ENCODE peak calls at places on chromosome 9, in nine cellular contexts. B is tibial artery, H is spleen, X is HFF-Myc, R is heart right ventricle, F is IMR-90, A is epithelial cell of esophagus, T is fibroblast of lung, S is A549. C is an unnamed sample.

GRCh38 chr9:19999491-20000057 is 210.7 kb upstream of the SLC24A2 start:
- DNase-seq in H (no peak), S (no peak), F (peak), X (peak), R (no peak), B (no peak), T (peak), A (peak), C (peak)

GRCh38 chr9:128372188-128372641 is 1.0 kb downstream of the URM1 start:
- DNase-seq in S (no peak), H (no peak), R (no peak), X (no peak), B (no peak), F (no peak), A (peak), T (no peak), C (no peak)

GRCh38 chr9:4515958-4516375 is 25.7 kb downstream of the SLC1A1 start:
- DNase-seq in B (no peak), X (no peak), S (no peak), H (no peak), A (no peak), T (peak), R (no peak), F (peak), C (peak)

GRCh38 chr9:111599092-111599947 is at the start of gene PTGR1:
- DNase-seq in B (peak), F (peak), T (peak), R (peak), H (peak), X (peak), A (peak), S (peak), C (peak)

GRCh38 chr9:35695801-35696420 is 6.2 kb upstream of the TPM2 start:
- DNase-seq in H (peak), A (no peak), B (no peak), X (no peak), R (no peak), T (no peak), S (no peak), F (peak), C (no peak)

GRCh38 chr9:77922587-77922986 is 109.0 kb downstream of the GNAQ start:
- DNase-seq in H (no peak), B (no peak), S (no peak), R (no peak), X (no peak), T (no peak), F (no peak), A (no peak), C (no peak)

GRCh38 chr9:122347348-122348287 is 23.2 kb upstream of the PTGS1 start:
- DNase-seq in X (no peak), R (no peak), H (peak), F (no peak), S (peak), B (no peak), T (no peak), A (peak), C (peak)

GRCh38 chr9:22146604-22147003 is 137.5 kb upstream of the CDKN2B start:
- DNase-seq in T (no peak), F (no peak), A (no peak), R (no peak), H (no peak), B (no peak), X (no peak), S (no peak), C (no peak)

GRCh38 chr9:14315754-14316573 is 2.0 kb upstream of the NFIB start:
- DNase-seq in A (no peak), R (no peak), S (peak), T (peak), B (peak), F (no peak), H (no peak), X (no peak), C (no peak)

GRCh38 chr9:98516897-98517503 is 191.7 kb downstream of the GABBR2 start:
- DNase-seq in B (no peak), S (no peak), R (no peak), A (no peak), T (no peak), X (no peak), H (no peak), F (no peak), C (no peak)

GRCh38 chr9:34546834-34547827 is 24.3 kb upstream of the ENHO start:
- DNase-seq in S (peak), F (peak), B (no peak), A (peak), H (peak), R (peak), T (peak), X (peak), C (peak)

GRCh38 chr9:114804504-114804903 is 1.3 kb downstream of the TNFSF15 start:
- DNase-seq in H (no peak), T (peak), B (no peak), R (no peak), F (peak), A (peak), S (no peak), X (peak), C (peak)

GRCh38 chr9:131886839-131887238 is 147.0 kb upstream of the RAPGEF1 start:
- DNase-seq in S (no peak), B (no peak), T (peak), R (no peak), F (peak), H (no peak), X (no peak), A (no peak), C (no peak)

GRCh38 chr9:68560131-68560844 is 19.6 kb upstream of the TMEM252 start:
- DNase-seq in H (peak), T (peak), S (peak), X (no peak), F (peak), B (peak), R (peak), A (no peak), C (no peak)

GRCh38 chr9:113748135-113748534 is 128.0 kb upstream of the ZNF618 start:
- DNase-seq in R (no peak), H (no peak), B (no peak), A (no peak), F (no peak), T (no peak), S (no peak), X (no peak), C (no peak)

GRCh38 chr9:109399258-109399767 is 78.5 kb upstream of the EPB41L4B start:
- DNase-seq in R (no peak), X (no peak), A (no peak), T (no peak), H (no peak), B (no peak), F (no peak), S (no peak), C (no peak)

GRCh38 chr9:137672907-137673791 is 54.3 kb downstream of the EHMT1 start:
- DNase-seq in H (peak), T (peak), A (peak), B (peak), R (peak), F (peak), S (peak), X (peak), C (peak)

GRCh38 chr9:35277171-35277520 is 115.3 kb downstream of the UNC13B start:
- DNase-seq in R (no peak), S (no peak), A (no peak), B (no peak), T (peak), F (no peak), X (no peak), H (no peak), C (no peak)

GRCh38 chr9:72497476-72498065 is 23.8 kb upstream of the TMC1 start:
- DNase-seq in A (no peak), S (no peak), X (no peak), B (no peak), R (no peak), F (no peak), T (no peak), H (no peak), C (no peak)

GRCh38 chr9:34457266-34458012 is 931 bp downstream of the FAM219A start:
- DNase-seq in B (peak), T (peak), S (peak), H (peak), R (peak), F (peak), A (peak), X (no peak), C (no peak)

GRCh38 chr9:78630966-78631365 is 334.0 kb downstream of the PSAT1 start:
- DNase-seq in R (no peak), A (no peak), H (no peak), F (no peak), X (no peak), B (no peak), T (no peak), S (no peak), C (no peak)

GRCh38 chr9:101299901-101300300 is 84.9 kb downstream of the BAAT start:
- DNase-seq in R (no peak), S (no peak), F (no peak), H (no peak), T (no peak), A (no peak), X (no peak), B (no peak), C (no peak)

GRCh38 chr9:22107646-22108045 is 98.5 kb upstream of the CDKN2B start:
- DNase-seq in A (no peak), B (no peak), F (no peak), S (no peak), X (no peak), T (no peak), R (no peak), H (no peak), C (no peak)

GRCh38 chr9:70635790-70636189 is 221.3 kb upstream of the KLF9 start:
- DNase-seq in H (no peak), S (no peak), R (no peak), B (no peak), X (no peak), A (no peak), F (no peak), T (peak), C (peak)

GRCh38 chr9:131747352-131747751 is 7.5 kb upstream of the RAPGEF1 start:
- DNase-seq in F (peak), B (no peak), S (no peak), H (no peak), X (no peak), T (peak), A (peak), R (no peak), C (peak)

GRCh38 chr9:84699897-84700395 is 30.4 kb downstream of the NTRK2 start:
- DNase-seq in T (no peak), X (no peak), S (no peak), A (no peak), B (no peak), F (no peak), R (no peak), H (no peak), C (no peak)

GRCh38 chr9:37390759-37391158 is 31.7 kb upstream of the GRHPR start:
- DNase-seq in S (no peak), A (peak), X (no peak), F (no peak), H (no peak), R (no peak), T (no peak), B (no peak), C (no peak)
- TF ChIP-seq CTCF in S (peak), A (peak), X (peak), F (peak), H (peak), R (peak), T (no peak), B (no peak), C (peak)

GRCh38 chr9:124015661-124016131 is 4.1 kb downstream of the LHX2 start:
- DNase-seq in T (no peak), A (no peak), F (no peak), X (no peak), S (no peak), B (no peak), H (no peak), R (no peak), C (no peak)
- H3K4me3 ChIP-seq in T (no peak), A (no peak), F (no peak), X (no peak), S (no peak), B (no peak), H (no peak), R (no peak), C (no peak)

DNA sequence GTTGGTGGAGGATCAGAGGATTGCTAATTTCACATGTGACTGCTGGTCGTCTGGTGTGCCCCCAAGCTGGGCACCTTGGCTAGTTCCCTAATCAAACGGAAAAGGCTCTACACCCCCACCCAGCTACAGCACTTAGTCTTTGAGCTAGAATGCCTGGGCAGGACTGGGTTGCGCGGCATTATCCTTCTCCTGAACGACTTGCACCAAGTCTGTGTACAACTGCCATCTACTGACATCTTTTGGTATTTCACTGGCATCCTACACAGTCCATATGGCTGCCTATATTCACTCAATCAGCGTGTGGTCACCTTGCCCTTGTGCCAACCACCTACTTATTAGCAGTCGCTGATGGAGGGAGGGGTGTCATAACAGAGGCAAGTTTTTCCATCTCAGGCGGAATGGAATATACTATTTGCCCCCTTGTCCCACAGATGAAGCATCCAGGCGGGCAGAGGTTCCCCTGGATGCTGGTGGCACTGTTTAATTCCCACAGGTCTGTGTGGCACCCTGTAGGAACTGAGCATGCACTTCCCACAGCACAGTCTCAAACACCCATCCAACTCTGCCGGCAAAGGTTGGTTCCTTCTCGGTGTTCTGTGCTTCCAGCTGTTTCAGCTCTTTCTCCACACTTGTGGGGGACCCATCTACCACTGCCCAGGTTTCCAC is 150.1 kb downstream of the OSTF1 start:
- DNase-seq in A (peak), R (peak), X (peak), B (no peak), S (peak), H (no peak), F (peak), T (peak), C (peak)
- TF ChIP-seq CTCF in A (peak), R (peak), X (peak), B (peak), S (peak), H (peak), F (peak), T (peak), C (peak)

GRCh38 chr9:119951090-119951489 is 581.9 kb upstream of the BRINP1 start:
- DNase-seq in F (peak), A (no peak), R (no peak), B (no peak), S (no peak), X (no peak), T (peak), H (no peak), C (peak)

GRCh38 chr9:119951591-119951990 is 582.4 kb upstream of the BRINP1 start:
- DNase-seq in A (no peak), F (no peak), S (no peak), H (no peak), B (no peak), R (no peak), X (no peak), T (no peak), C (no peak)

GRCh38 chr9:119959846-119960545 is 590.8 kb upstream of the BRINP1 start:
- DNase-seq in X (no peak), H (no peak), A (no peak), B (no peak), T (no peak), F (no peak), S (no peak), R (peak), C (peak)

DNA sequence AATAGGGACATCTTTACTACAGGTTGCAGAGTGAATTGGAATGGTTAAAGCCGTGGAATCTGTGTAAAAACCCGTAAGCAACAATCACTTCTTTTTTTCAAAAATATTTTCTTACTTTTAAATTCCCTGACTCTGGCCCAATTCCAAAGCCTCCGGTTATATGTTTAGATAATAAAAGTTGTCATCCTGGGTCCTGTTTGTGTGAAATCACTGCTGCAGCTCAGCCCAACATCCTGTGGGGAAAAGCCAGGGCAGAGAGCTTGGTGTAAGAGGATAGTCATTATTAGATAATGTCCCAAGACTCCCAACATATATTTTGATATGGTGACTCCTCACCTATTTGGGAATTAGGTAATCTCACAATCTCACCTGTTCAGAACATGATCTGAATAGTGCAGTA is 586.0 kb upstream of the BRINP1 start:
- DNase-seq in A (no peak), R (no peak), H (no peak), T (no peak), S (no peak), B (no peak), F (peak), X (no peak), C (no peak)
- H3K4me3 ChIP-seq in A (no peak), R (no peak), H (no peak), T (no peak), S (no peak), B (no peak), F (no peak), X (no peak), C (no peak)

DNA sequence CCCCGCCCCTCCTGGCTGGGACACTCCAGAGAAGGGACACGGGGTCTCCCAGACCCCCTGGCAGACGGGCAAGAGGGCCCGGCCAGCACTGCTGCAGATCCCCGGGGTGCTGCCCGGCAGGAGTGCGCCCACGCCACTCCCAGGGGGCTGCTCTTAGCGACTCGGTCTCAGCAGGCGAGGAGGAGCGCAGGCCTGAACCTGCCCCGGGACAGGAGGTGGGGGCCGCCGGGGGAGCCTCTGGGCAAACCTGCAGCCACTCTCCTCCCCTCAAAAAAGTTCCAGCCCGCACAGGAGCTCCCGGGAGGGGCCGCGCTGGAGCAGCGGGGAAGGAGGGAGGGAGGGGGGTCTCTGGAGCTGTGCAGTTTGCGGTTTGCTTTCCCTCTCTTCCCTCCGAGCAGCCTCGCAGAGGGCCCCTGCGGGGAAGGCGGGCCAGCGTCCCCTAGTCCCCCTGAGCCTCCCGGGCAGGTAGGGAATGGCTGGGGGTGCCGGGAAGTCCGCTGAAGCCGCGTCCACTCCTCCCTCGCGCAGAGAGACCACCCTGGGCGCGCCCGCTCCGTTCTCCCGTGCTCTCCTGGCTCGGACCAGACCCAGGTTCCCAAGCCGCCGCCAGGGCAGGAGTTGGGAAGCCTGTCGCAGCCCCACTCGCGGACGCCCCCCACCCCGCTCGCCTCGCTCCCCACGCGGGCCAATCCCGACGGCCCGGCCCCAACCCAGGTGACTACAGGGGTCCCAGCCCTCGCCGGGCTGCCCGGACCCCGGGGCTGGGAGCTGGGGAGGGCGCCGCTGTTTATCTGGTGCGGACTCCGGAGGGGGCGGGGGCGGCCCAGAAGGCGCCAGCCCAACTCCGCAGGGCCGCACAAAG is 44.2 kb downstream of the NACC2 start:
- DNase-seq in H (no peak), B (no peak), F (peak), T (no peak), S (no peak), R (no peak), A (peak), X (no peak), C (no peak)
- TF ChIP-seq CTCF in H (no peak), B (no peak), F (no peak), T (no peak), S (no peak), R (no peak), A (no peak), X (no peak), C (no peak)

GRCh38 chr9:682633-683508 is 158.6 kb upstream of the DMRT1 start:
- DNase-seq in A (peak), R (no peak), S (no peak), X (no peak), B (no peak), H (no peak), T (peak), F (peak), C (no peak)

GRCh38 chr9:684950-685340 is 156.6 kb upstream of the DMRT1 start:
- DNase-seq in T (peak), B (no peak), H (no peak), S (no peak), R (no peak), F (peak), X (peak), A (peak), C (no peak)

GRCh38 chr9:683509-684021 is 157.9 kb upstream of the DMRT1 start:
- DNase-seq in R (no peak), B (no peak), S (no peak), A (no peak), H (no peak), X (no peak), T (no peak), F (no peak), C (no peak)

GRCh38 chr9:686381-686813 is 155.1 kb upstream of the DMRT1 start:
- DNase-seq in S (no peak), R (no peak), B (peak), H (no peak), F (no peak), A (peak), T (peak), X (no peak), C (no peak)

DNA sequence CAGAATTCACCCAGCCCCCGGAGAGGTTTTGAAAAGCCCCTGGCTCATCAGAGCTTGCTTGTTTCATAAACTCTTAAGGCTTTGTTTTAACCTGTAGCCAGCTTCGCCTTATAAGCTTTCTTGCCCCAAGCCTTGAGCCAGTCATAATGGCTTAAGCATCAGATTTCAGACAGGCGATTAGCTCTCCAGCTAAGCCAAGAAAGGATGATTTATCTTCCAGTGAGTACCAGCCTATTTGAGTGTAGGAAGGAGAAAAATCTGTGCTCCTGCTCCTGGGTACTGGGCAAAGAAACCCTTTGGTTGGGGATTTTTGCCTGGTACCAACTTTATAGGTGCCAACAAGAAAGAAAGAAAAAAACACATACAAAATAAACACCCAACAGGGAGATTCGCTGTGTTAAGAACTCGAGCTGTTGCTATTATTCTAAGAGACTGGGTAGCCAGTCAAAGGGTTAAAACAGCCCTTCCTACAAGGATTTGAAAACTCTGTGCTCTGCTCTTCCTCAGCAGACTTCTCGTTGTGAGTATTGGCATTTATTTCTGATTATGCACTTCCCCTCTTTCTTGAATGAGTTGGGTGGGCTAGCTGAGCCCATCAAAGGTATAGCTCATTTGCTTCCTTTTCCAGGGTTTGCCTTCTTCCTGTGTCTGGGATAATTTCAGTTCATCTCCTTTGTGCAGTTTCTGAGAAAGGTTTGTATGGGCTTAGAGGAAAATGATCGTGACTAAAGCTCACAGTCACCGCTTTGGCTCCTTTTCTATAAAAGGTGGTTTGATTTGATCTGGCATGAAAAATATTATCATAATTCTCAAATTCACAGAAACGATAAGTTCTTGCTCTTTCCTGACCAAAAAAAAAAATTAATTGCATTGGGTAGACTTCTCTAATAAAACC is 157.2 kb upstream of the DMRT1 start:
- DNase-seq in X (no peak), F (peak), B (no peak), T (peak), R (no peak), S (no peak), A (peak), H (no peak), C (no peak)
- H3K4me3 ChIP-seq in X (peak), F (peak), B (peak), T (peak), R (no peak), S (no peak), A (peak), H (no peak), C (peak)